ENCODE peak calls at places on chromosomes 11 and 22, in four cellular contexts. One of them, this sample, is unnamed.
A peak's percentile ranks its signal among the peaks of the same experiment; 100 is the strongest.

GRCh38 chr11:66478823-66479740 is 1.2 kb upstream of the DPP3 start:
- DNase-seq in NCI-H1092 treated with DMSO at 0.1 percent for 48 hours: peak; percentile 32
- DNase-seq in CD4-positive, alpha-beta memory T cell: peak; percentile 26
- DNase-seq in neural progenitor cell: peak; percentile 60
- DNase-seq in this sample: peak; percentile 18

GRCh38 chr11:7511405-7511804 is 2.4 kb upstream of the PPFIBP2 start:
- DNase-seq in NCI-H1092 treated with DMSO at 0.1 percent for 48 hours: peak; percentile 86
- DNase-seq in CD4-positive, alpha-beta memory T cell: no peak
- DNase-seq in neural progenitor cell: no peak
- DNase-seq in this sample: peak; percentile 14

GRCh38 chr22:18954333-18954732 is 18.2 kb upstream of the PRODH start:
- DNase-seq in NCI-H1092 treated with DMSO at 0.1 percent for 48 hours: peak; percentile 38
- DNase-seq in CD4-positive, alpha-beta memory T cell: peak; percentile 40
- DNase-seq in neural progenitor cell: peak; percentile 81
- DNase-seq in this sample: no peak

GRCh38 chr11:102833731-102834130 is 9.7 kb downstream of the MMP3 start:
- DNase-seq in NCI-H1092 treated with DMSO at 0.1 percent for 48 hours: no peak
- DNase-seq in CD4-positive, alpha-beta memory T cell: no peak
- DNase-seq in neural progenitor cell: no peak
- DNase-seq in this sample: no peak

GRCh38 chr22:38835888-38836301 is 7.9 kb downstream of the NPTXR start:
- DNase-seq in NCI-H1092 treated with DMSO at 0.1 percent for 48 hours: no peak
- DNase-seq in CD4-positive, alpha-beta memory T cell: no peak
- DNase-seq in neural progenitor cell: no peak
- DNase-seq in this sample: no peak

GRCh38 chr11:111299111-111300026 is 1.0 kb downstream of the POU2AF3 start:
- DNase-seq in NCI-H1092 treated with DMSO at 0.1 percent for 48 hours: no peak
- DNase-seq in CD4-positive, alpha-beta memory T cell: no peak
- DNase-seq in neural progenitor cell: peak; percentile 75
- DNase-seq in this sample: no peak

GRCh38 chr11:73223998-73224730 is 6.1 kb downstream of the P2RY2 start:
- DNase-seq in NCI-H1092 treated with DMSO at 0.1 percent for 48 hours: no peak
- DNase-seq in CD4-positive, alpha-beta memory T cell: no peak
- DNase-seq in neural progenitor cell: no peak
- DNase-seq in this sample: no peak

GRCh38 chr11:17839450-17839849 is 104.9 kb downstream of the KCNC1 start:
- DNase-seq in NCI-H1092 treated with DMSO at 0.1 percent for 48 hours: no peak
- DNase-seq in CD4-positive, alpha-beta memory T cell: no peak
- DNase-seq in neural progenitor cell: no peak
- DNase-seq in this sample: no peak

GRCh38 chr11:34065505-34066203 is 14.1 kb downstream of the CAPRIN1 start:
- DNase-seq in NCI-H1092 treated with DMSO at 0.1 percent for 48 hours: no peak
- DNase-seq in CD4-positive, alpha-beta memory T cell: no peak
- DNase-seq in neural progenitor cell: no peak
- DNase-seq in this sample: no peak

GRCh38 chr11:130897262-130898182 is 18.8 kb downstream of the SNX19 start:
- DNase-seq in NCI-H1092 treated with DMSO at 0.1 percent for 48 hours: no peak
- DNase-seq in CD4-positive, alpha-beta memory T cell: no peak
- DNase-seq in neural progenitor cell: no peak
- DNase-seq in this sample: no peak

GRCh38 chr11:126653040-126653439 is 297.6 kb downstream of the ST3GAL4 start:
- DNase-seq in NCI-H1092 treated with DMSO at 0.1 percent for 48 hours: no peak
- DNase-seq in CD4-positive, alpha-beta memory T cell: no peak
- DNase-seq in neural progenitor cell: no peak
- DNase-seq in this sample: no peak

GRCh38 chr11:125343086-125343731 is 152.9 kb downstream of the FEZ1 start:
- DNase-seq in NCI-H1092 treated with DMSO at 0.1 percent for 48 hours: peak; percentile 10
- DNase-seq in CD4-positive, alpha-beta memory T cell: no peak
- DNase-seq in neural progenitor cell: no peak
- DNase-seq in this sample: no peak

GRCh38 chr11:102256251-102256650 is 61.0 kb upstream of the BIRC3 start:
- DNase-seq in NCI-H1092 treated with DMSO at 0.1 percent for 48 hours: no peak
- DNase-seq in CD4-positive, alpha-beta memory T cell: no peak
- DNase-seq in neural progenitor cell: no peak
- DNase-seq in this sample: no peak

GRCh38 chr11:112300094-112300786 is 39.6 kb upstream of the PLET1 start:
- DNase-seq in NCI-H1092 treated with DMSO at 0.1 percent for 48 hours: no peak
- DNase-seq in CD4-positive, alpha-beta memory T cell: no peak
- DNase-seq in neural progenitor cell: no peak
- DNase-seq in this sample: no peak

GRCh38 chr11:130403301-130403804 is 25.1 kb downstream of the ADAMTS8 start:
- DNase-seq in NCI-H1092 treated with DMSO at 0.1 percent for 48 hours: no peak
- DNase-seq in CD4-positive, alpha-beta memory T cell: no peak
- DNase-seq in neural progenitor cell: no peak
- DNase-seq in this sample: no peak

GRCh38 chr11:72569966-72570892 is 104.0 kb downstream of the PDE2A start:
- DNase-seq in NCI-H1092 treated with DMSO at 0.1 percent for 48 hours: no peak
- DNase-seq in CD4-positive, alpha-beta memory T cell: no peak
- DNase-seq in neural progenitor cell: no peak
- DNase-seq in this sample: no peak

GRCh38 chr11:62925745-62926668 is 4.8 kb upstream of the CHRM1 start:
- DNase-seq in NCI-H1092 treated with DMSO at 0.1 percent for 48 hours: no peak
- DNase-seq in CD4-positive, alpha-beta memory T cell: no peak
- DNase-seq in neural progenitor cell: peak; percentile 58
- DNase-seq in this sample: peak; percentile 6

GRCh38 chr11:76769071-76769560 is 14.0 kb upstream of the TSKU start:
- DNase-seq in NCI-H1092 treated with DMSO at 0.1 percent for 48 hours: no peak
- DNase-seq in CD4-positive, alpha-beta memory T cell: no peak
- DNase-seq in neural progenitor cell: no peak
- DNase-seq in this sample: no peak

GRCh38 chr11:44835979-44836378 is 109.2 kb downstream of the TSPAN18 start:
- DNase-seq in NCI-H1092 treated with DMSO at 0.1 percent for 48 hours: no peak
- DNase-seq in CD4-positive, alpha-beta memory T cell: no peak
- DNase-seq in neural progenitor cell: no peak
- DNase-seq in this sample: no peak

GRCh38 chr11:129428027-129428426 is 52.4 kb downstream of the BARX2 start:
- DNase-seq in NCI-H1092 treated with DMSO at 0.1 percent for 48 hours: no peak
- DNase-seq in CD4-positive, alpha-beta memory T cell: no peak
- DNase-seq in neural progenitor cell: no peak
- DNase-seq in this sample: no peak

GRCh38 chr11:15177491-15177890 is 62.8 kb downstream of the INSC start:
- DNase-seq in NCI-H1092 treated with DMSO at 0.1 percent for 48 hours: no peak
- DNase-seq in CD4-positive, alpha-beta memory T cell: no peak
- DNase-seq in neural progenitor cell: no peak
- DNase-seq in this sample: no peak

GRCh38 chr11:10331548-10332289 is 26.8 kb downstream of the ADM start:
- DNase-seq in NCI-H1092 treated with DMSO at 0.1 percent for 48 hours: no peak
- DNase-seq in CD4-positive, alpha-beta memory T cell: no peak
- DNase-seq in neural progenitor cell: no peak
- DNase-seq in this sample: no peak

This sample was measured in DMS79.